ENCODE peak calls at places on chromosomes 5 and 9, in six cellular contexts. One of them, this sample, is unnamed.

GRCh38 chr5:179118756-179119414 is 58.7 kb downstream of the ZNF354C start:
- DNase-seq in tibial artery: peak; percentile 6
- DNase-seq in anterior cingulate cortex: no peak
- DNase-seq in BJ: no peak
- DNase-seq in lung microvascular endothelial cell: no peak
- DNase-seq in sciatic nerve: no peak
- DNase-seq in this sample: no peak

GRCh38 chr5:159800131-159800830 is 116.0 kb upstream of the ADRA1B start:
- DNase-seq in BJ: no peak
- DNase-seq in sciatic nerve: no peak
- DNase-seq in lung microvascular endothelial cell: no peak
- DNase-seq in anterior cingulate cortex: no peak
- DNase-seq in tibial artery: no peak
- DNase-seq in this sample: no peak

GRCh38 chr5:112646139-112646941 is 91.3 kb upstream of the APC start:
- DNase-seq in anterior cingulate cortex: no peak
- DNase-seq in lung microvascular endothelial cell: no peak
- DNase-seq in tibial artery: no peak
- DNase-seq in BJ: no peak
- DNase-seq in sciatic nerve: no peak
- DNase-seq in this sample: no peak

GRCh38 chr9:114250235-114250568 is 72.7 kb upstream of the ORM1 start:
- DNase-seq in anterior cingulate cortex: peak; percentile 80
- DNase-seq in lung microvascular endothelial cell: no peak
- DNase-seq in BJ: peak; percentile 76
- DNase-seq in sciatic nerve: peak; percentile 81
- DNase-seq in tibial artery: peak; percentile 93
- DNase-seq in this sample: peak; percentile 73

GRCh38 chr9:137078701-137079400 is 1.5 kb downstream of the UAP1L1 start:
- DNase-seq in lung microvascular endothelial cell: no peak
- DNase-seq in tibial artery: no peak
- DNase-seq in BJ: no peak
- DNase-seq in anterior cingulate cortex: no peak
- DNase-seq in sciatic nerve: peak; percentile 57
- DNase-seq in this sample: no peak

GRCh38 chr9:92808726-92809451 is 44.3 kb upstream of the BICD2 start:
- DNase-seq in lung microvascular endothelial cell: peak; percentile 63
- DNase-seq in anterior cingulate cortex: no peak
- DNase-seq in sciatic nerve: peak; percentile 84
- DNase-seq in tibial artery: peak; percentile 71
- DNase-seq in BJ: no peak
- DNase-seq in this sample: no peak

GRCh38 chr5:775960-776861 is 8.3 kb downstream of the ZDHHC11B start:
- DNase-seq in sciatic nerve: no peak
- DNase-seq in anterior cingulate cortex: no peak
- DNase-seq in tibial artery: peak; percentile 67
- DNase-seq in BJ: no peak
- DNase-seq in lung microvascular endothelial cell: no peak
- DNase-seq in this sample: no peak

GRCh38 chr9:75181748-75182147 is 93.4 kb downstream of the OSTF1 start:
- DNase-seq in BJ: no peak
- DNase-seq in lung microvascular endothelial cell: no peak
- DNase-seq in tibial artery: no peak
- DNase-seq in anterior cingulate cortex: no peak
- DNase-seq in sciatic nerve: no peak
- DNase-seq in this sample: no peak

GRCh38 chr5:72392326-72392733 is 72.2 kb downstream of the PTCD2 start:
- DNase-seq in lung microvascular endothelial cell: no peak
- DNase-seq in sciatic nerve: no peak
- DNase-seq in tibial artery: no peak
- DNase-seq in anterior cingulate cortex: no peak
- DNase-seq in BJ: no peak
- DNase-seq in this sample: no peak

GRCh38 chr9:133420392-133420827 is 1.8 kb upstream of the ADAMTS13 start:
- DNase-seq in tibial artery: no peak
- DNase-seq in anterior cingulate cortex: no peak
- DNase-seq in lung microvascular endothelial cell: no peak
- DNase-seq in sciatic nerve: no peak
- DNase-seq in BJ: no peak
- DNase-seq in this sample: no peak

GRCh38 chr9:70510157-70510770 is 95.8 kb upstream of the KLF9 start:
- DNase-seq in anterior cingulate cortex: no peak
- DNase-seq in tibial artery: no peak
- DNase-seq in lung microvascular endothelial cell: peak; percentile 66
- DNase-seq in BJ: no peak
- DNase-seq in sciatic nerve: no peak
- DNase-seq in this sample: no peak

GRCh38 chr9:124834586-124834985 is 18.7 kb upstream of the WDR38 start:
- DNase-seq in tibial artery: no peak
- DNase-seq in lung microvascular endothelial cell: no peak
- DNase-seq in anterior cingulate cortex: no peak
- DNase-seq in sciatic nerve: peak; percentile 63
- DNase-seq in BJ: no peak
- DNase-seq in this sample: no peak

GRCh38 chr5:167964529-167964928 is 326.9 kb upstream of the WWC1 start:
- DNase-seq in anterior cingulate cortex: no peak
- DNase-seq in lung microvascular endothelial cell: no peak
- DNase-seq in tibial artery: no peak
- DNase-seq in sciatic nerve: no peak
- DNase-seq in BJ: no peak
- DNase-seq in this sample: no peak

GRCh38 chr5:22988937-22989336 is 135.8 kb upstream of the CDH12 start:
- DNase-seq in BJ: no peak
- DNase-seq in tibial artery: no peak
- DNase-seq in lung microvascular endothelial cell: no peak
- DNase-seq in sciatic nerve: no peak
- DNase-seq in anterior cingulate cortex: no peak
- DNase-seq in this sample: no peak

GRCh38 chr5:180070726-180071417 is 687 bp downstream of the RNF130 start:
- DNase-seq in lung microvascular endothelial cell: peak; percentile 56
- DNase-seq in tibial artery: peak; percentile 71
- DNase-seq in anterior cingulate cortex: no peak
- DNase-seq in BJ: no peak
- DNase-seq in sciatic nerve: peak; percentile 70
- DNase-seq in this sample: peak; percentile 5

GRCh38 chr5:96384353-96384752 is 48.7 kb downstream of the PCSK1 start:
- DNase-seq in anterior cingulate cortex: no peak
- DNase-seq in tibial artery: peak; percentile 83
- DNase-seq in BJ: peak; percentile 28
- DNase-seq in lung microvascular endothelial cell: peak; percentile 48
- DNase-seq in sciatic nerve: no peak
- DNase-seq in this sample: peak; percentile 33

GRCh38 chr5:88396635-88397285 is 128.1 kb upstream of the TMEM161B start:
- DNase-seq in anterior cingulate cortex: no peak
- DNase-seq in BJ: no peak
- DNase-seq in tibial artery: no peak
- DNase-seq in sciatic nerve: no peak
- DNase-seq in lung microvascular endothelial cell: no peak
- DNase-seq in this sample: no peak

GRCh38 chr5:65928341-65928752 is 2.0 kb downstream of the ERBIN start:
- DNase-seq in tibial artery: no peak
- DNase-seq in BJ: no peak
- DNase-seq in sciatic nerve: no peak
- DNase-seq in lung microvascular endothelial cell: peak; percentile 8
- DNase-seq in anterior cingulate cortex: no peak
- DNase-seq in this sample: no peak

GRCh38 chr9:128863647-128864046 is 18.1 kb downstream of the KYAT1 start:
- DNase-seq in lung microvascular endothelial cell: peak; percentile 76
- DNase-seq in BJ: no peak
- DNase-seq in tibial artery: peak; percentile 84
- DNase-seq in sciatic nerve: peak; percentile 87
- DNase-seq in anterior cingulate cortex: no peak
- DNase-seq in this sample: no peak

GRCh38 chr5:172437445-172438303 is 16.7 kb downstream of the SH3PXD2B start:
- DNase-seq in lung microvascular endothelial cell: peak; percentile 77
- DNase-seq in BJ: peak; percentile 28
- DNase-seq in anterior cingulate cortex: peak; percentile 30
- DNase-seq in tibial artery: peak; percentile 91
- DNase-seq in sciatic nerve: peak; percentile 89
- DNase-seq in this sample: peak; percentile 64

GRCh38 chr9:36991516-36992134 is 42.4 kb downstream of the PAX5 start:
- DNase-seq in BJ: no peak
- DNase-seq in lung microvascular endothelial cell: peak; percentile 23
- DNase-seq in tibial artery: peak; percentile 33
- DNase-seq in sciatic nerve: no peak
- DNase-seq in anterior cingulate cortex: no peak
- DNase-seq in this sample: no peak

GRCh38 chr5:150317048-150318003 is 14.6 kb upstream of the ARSI start:
- DNase-seq in lung microvascular endothelial cell: peak; percentile 46
- DNase-seq in tibial artery: no peak
- DNase-seq in sciatic nerve: no peak
- DNase-seq in anterior cingulate cortex: no peak
- DNase-seq in BJ: peak; percentile 74
- DNase-seq in this sample: no peak

GRCh38 chr5:98455660-98456059 is 317.8 kb upstream of the RGMB start:
- DNase-seq in sciatic nerve: no peak
- DNase-seq in anterior cingulate cortex: no peak
- DNase-seq in lung microvascular endothelial cell: no peak
- DNase-seq in tibial artery: no peak
- DNase-seq in BJ: no peak
- DNase-seq in this sample: no peak

GRCh38 chr5:82640901-82641300 is 362.7 kb upstream of the RPS23 start:
- DNase-seq in sciatic nerve: no peak
- DNase-seq in BJ: no peak
- DNase-seq in tibial artery: no peak
- DNase-seq in anterior cingulate cortex: no peak
- DNase-seq in lung microvascular endothelial cell: no peak
- DNase-seq in this sample: no peak

GRCh38 chr9:89359636-89360315 is 41.5 kb downstream of the SECISBP2 start:
- DNase-seq in anterior cingulate cortex: no peak
- DNase-seq in sciatic nerve: peak; percentile 26
- DNase-seq in lung microvascular endothelial cell: peak; percentile 61
- DNase-seq in tibial artery: peak; percentile 25
- DNase-seq in BJ: no peak
- DNase-seq in this sample: no peak

GRCh38 chr5:121380066-121380465 is 471.6 kb upstream of the FTMT start:
- DNase-seq in anterior cingulate cortex: no peak
- DNase-seq in tibial artery: no peak
- DNase-seq in lung microvascular endothelial cell: peak; percentile 67
- DNase-seq in BJ: no peak
- DNase-seq in sciatic nerve: no peak
- DNase-seq in this sample: no peak

GRCh38 chr9:121656941-121657340 is 5.5 kb downstream of the DAB2IP start:
- DNase-seq in BJ: no peak
- DNase-seq in sciatic nerve: no peak
- DNase-seq in anterior cingulate cortex: no peak
- DNase-seq in lung microvascular endothelial cell: no peak
- DNase-seq in tibial artery: no peak
- DNase-seq in this sample: no peak

GRCh38 chr9:137640862-137641261 is 22.1 kb downstream of the EHMT1 start:
- DNase-seq in tibial artery: peak; percentile 2
- DNase-seq in lung microvascular endothelial cell: no peak
- DNase-seq in sciatic nerve: no peak
- DNase-seq in anterior cingulate cortex: no peak
- DNase-seq in BJ: no peak
- DNase-seq in this sample: no peak

GRCh38 chr9:17531642-17532254 is 47.1 kb upstream of the SH3GL2 start:
- DNase-seq in BJ: no peak
- DNase-seq in tibial artery: no peak
- DNase-seq in lung microvascular endothelial cell: peak; percentile 61
- DNase-seq in sciatic nerve: no peak
- DNase-seq in anterior cingulate cortex: peak; percentile 7
- DNase-seq in this sample: no peak

GRCh38 chr5:40413747-40414146 is 266.0 kb upstream of the PTGER4 start:
- DNase-seq in tibial artery: no peak
- DNase-seq in BJ: no peak
- DNase-seq in sciatic nerve: no peak
- DNase-seq in lung microvascular endothelial cell: no peak
- DNase-seq in anterior cingulate cortex: no peak
- DNase-seq in this sample: peak; percentile 26